ENCODE peak calls at places on chromosomes 13 and 19, in six cellular contexts. I is AG04449, H is tibial artery, A is iris pigment epithelial cell, C is Calu3, E is thoracic aorta. F is an unnamed sample.

GRCh38 chr13:111893607-111894443 is 173.1 kb upstream of the SOX1 start:
- DNase-seq in I (no peak), H (no peak), A (no peak), C (no peak), E (no peak), F (no peak)

GRCh38 chr13:25722893-25723292 is 328.9 kb downstream of the SHISA2 start:
- DNase-seq in I (no peak), H (no peak), A (no peak), C (no peak), E (no peak), F (no peak)

GRCh38 chr13:94825507-94825906 is 113.2 kb upstream of the SOX21 start:
- DNase-seq in I (no peak), H (peak; percentile 78), A (peak; percentile 21), C (no peak), E (no peak), F (peak; percentile 18)

GRCh38 chr19:36635342-36635741 is 30.2 kb downstream of the ZNF382 start:
- DNase-seq in I (no peak), H (no peak), A (no peak), C (no peak), E (no peak), F (no peak)

GRCh38 chr19:13053761-13054604 is 48.7 kb downstream of the LYL1 start:
- DNase-seq in I (peak; percentile 64), H (peak; percentile 78), A (peak; percentile 90), C (peak; percentile 92), E (no peak), F (no peak)

GRCh38 chr13:111537115-111537728 is 216.8 kb downstream of the TEX29 start:
- DNase-seq in I (no peak), H (no peak), A (no peak), C (no peak), E (no peak), F (no peak)

GRCh38 chr13:99256283-99256682 is 1.9 kb downstream of the GPR18 start:
- DNase-seq in I (no peak), H (no peak), A (no peak), C (no peak), E (no peak), F (no peak)

GRCh38 chr13:34086281-34086680 is 268.3 kb downstream of the RFC3 start:
- DNase-seq in I (no peak), H (no peak), A (no peak), C (no peak), E (no peak), F (no peak)

GRCh38 chr13:52615134-52615801 is 27.0 kb upstream of the HNRNPA1L2 start:
- DNase-seq in I (no peak), H (no peak), A (no peak), C (no peak), E (no peak), F (no peak)

F was measured in smooth muscle cell of the brain vasculature.